ENCODE peak calls at places on chromosomes 4 and X, in four cellular contexts. T, P, S and J are unnamed samples.

GRCh38 chr4:6961496-6962210 is 52.0 kb downstream of the TBC1D14 start:
- DNase-seq in T (no peak), P (no peak), S (no peak), J (no peak)

GRCh38 chr4:52751349-52751911 is at the start of gene ERVMER34-1:
- DNase-seq in S (no peak), P (peak), T (peak), J (no peak)

GRCh38 chrX:18640686-18641085 is 31.2 kb downstream of the RS1 start:
- DNase-seq in S (no peak), P (no peak), T (no peak), J (no peak)

GRCh38 chrX:7147431-7147977 is at the start of gene STS:
- DNase-seq in T (no peak), S (peak), P (peak), J (no peak)

GRCh38 chr4:3190549-3190948 is 58.4 kb upstream of the MSANTD1 start:
- DNase-seq in S (no peak), P (no peak), T (no peak), J (no peak)

GRCh38 chr4:26192921-26193894 is 127.6 kb upstream of the RBPJ start:
- DNase-seq in P (no peak), S (no peak), T (no peak), J (no peak)

GRCh38 chr4:185656467-185656890 is 121.2 kb upstream of the PDLIM3 start:
- DNase-seq in T (peak), S (no peak), P (no peak), J (no peak)

GRCh38 chrX:136121788-136122187 is 25.5 kb upstream of the FHL1 start:
- DNase-seq in P (no peak), T (no peak), S (no peak), J (no peak)

GRCh38 chr4:5953003-5953951 is 60.4 kb upstream of the CRMP1 start:
- DNase-seq in S (no peak), P (no peak), T (no peak), J (no peak)

GRCh38 chr4:44448548-44449443 is at the start of gene KCTD8:
- DNase-seq in P (peak), T (peak), S (peak), J (peak)

GRCh38 chr4:72969957-72970356 is 99.6 kb downstream of the COX18 start:
- DNase-seq in S (no peak), T (no peak), P (no peak), J (no peak)

GRCh38 chr4:46975841-46976551 is 17.4 kb downstream of the GABRA4 start:
- DNase-seq in P (no peak), S (no peak), T (no peak), J (no peak)

GRCh38 chrX:53260836-53261235 is 20.5 kb downstream of the IQSEC2 start:
- DNase-seq in S (no peak), T (no peak), P (no peak), J (no peak)

GRCh38 chrX:119647552-119648420 is 41.6 kb upstream of the NKRF start:
- DNase-seq in T (no peak), S (no peak), P (peak), J (no peak)

GRCh38 chrX:41382699-41383645 is 49.0 kb downstream of the DDX3X start:
- DNase-seq in S (no peak), P (no peak), T (no peak), J (no peak)

GRCh38 chrX:119423631-119424030 is 24.5 kb downstream of the SLC25A43 start:
- DNase-seq in S (no peak), T (no peak), P (peak), J (no peak)

GRCh38 chrX:270848-271367 is 10.3 kb upstream of the PLCXD1 start:
- DNase-seq in S (no peak), P (no peak), T (no peak), J (no peak)

GRCh38 chr4:184100297-184100885 is 117.3 kb downstream of the ENPP6 start:
- DNase-seq in S (no peak), P (peak), T (peak), J (no peak)

GRCh38 chr4:42133006-42133405 is 19.4 kb downstream of the BEND4 start:
- DNase-seq in T (no peak), S (no peak), P (no peak), J (no peak)

GRCh38 chrX:136691028-136691809 is 43.3 kb downstream of the CD40LG start:
- DNase-seq in P (no peak), T (no peak), S (no peak), J (no peak)

GRCh38 chr4:41141910-41142309 is 72.4 kb downstream of the APBB2 start:
- DNase-seq in P (no peak), S (no peak), T (no peak), J (peak)

GRCh38 chr4:54937501-54937900 is 187.9 kb downstream of the KDR start:
- DNase-seq in T (no peak), P (no peak), S (no peak), J (no peak)